ENCODE peak calls at places on chromosomes 12 and 14, in seven cellular contexts. K is RWPE1, A is AG09309, T is sigmoid colon, D is AG10803, S is D721Med, Q is GM10248. X is an unnamed sample.

GRCh38 chr12:39846971-39847661 is 227.5 kb upstream of the ABCD2 start:
- DNase-seq in K (no peak), A (peak), T (no peak), D (peak), S (no peak), Q (no peak), X (no peak)

GRCh38 chr14:63933110-63933509 is 80.3 kb downstream of the SYNE2 start:
- DNase-seq in K (no peak), A (no peak), T (no peak), D (no peak), S (peak), Q (no peak), X (no peak)

GRCh38 chr12:63940295-63940997 is 95.9 kb downstream of the SRGAP1 start:
- DNase-seq in K (no peak), A (no peak), T (no peak), D (no peak), S (no peak), Q (no peak), X (no peak)

GRCh38 chr12:92122941-92123779 is 22.5 kb downstream of the BTG1 start:
- DNase-seq in K (no peak), A (no peak), T (no peak), D (no peak), S (no peak), Q (no peak), X (no peak)

GRCh38 chr14:97219356-97220017 is 422.3 kb downstream of the VRK1 start:
- DNase-seq in K (no peak), A (no peak), T (no peak), D (no peak), S (no peak), Q (no peak), X (no peak)

GRCh38 chr14:104424406-104425072 is 155.0 kb upstream of the C14orf180 start:
- DNase-seq in K (no peak), A (no peak), T (peak), D (no peak), S (no peak), Q (peak), X (no peak)

GRCh38 chr14:96660135-96660534 is 137.0 kb upstream of the VRK1 start:
- DNase-seq in K (no peak), A (no peak), T (no peak), D (no peak), S (no peak), Q (no peak), X (no peak)

GRCh38 chr12:19894803-19895202 is 455.5 kb downstream of the AEBP2 start:
- DNase-seq in K (no peak), A (no peak), T (no peak), D (no peak), S (no peak), Q (peak), X (no peak)

GRCh38 chr12:97404549-97404948 is 58.1 kb upstream of the RMST start:
- DNase-seq in K (peak), A (no peak), T (no peak), D (peak), S (no peak), Q (peak), X (peak)

GRCh38 chr12:120206228-120206627 is 5.3 kb upstream of the RPLP0 start:
- DNase-seq in K (no peak), A (no peak), T (no peak), D (no peak), S (no peak), Q (no peak), X (no peak)

DNA sequence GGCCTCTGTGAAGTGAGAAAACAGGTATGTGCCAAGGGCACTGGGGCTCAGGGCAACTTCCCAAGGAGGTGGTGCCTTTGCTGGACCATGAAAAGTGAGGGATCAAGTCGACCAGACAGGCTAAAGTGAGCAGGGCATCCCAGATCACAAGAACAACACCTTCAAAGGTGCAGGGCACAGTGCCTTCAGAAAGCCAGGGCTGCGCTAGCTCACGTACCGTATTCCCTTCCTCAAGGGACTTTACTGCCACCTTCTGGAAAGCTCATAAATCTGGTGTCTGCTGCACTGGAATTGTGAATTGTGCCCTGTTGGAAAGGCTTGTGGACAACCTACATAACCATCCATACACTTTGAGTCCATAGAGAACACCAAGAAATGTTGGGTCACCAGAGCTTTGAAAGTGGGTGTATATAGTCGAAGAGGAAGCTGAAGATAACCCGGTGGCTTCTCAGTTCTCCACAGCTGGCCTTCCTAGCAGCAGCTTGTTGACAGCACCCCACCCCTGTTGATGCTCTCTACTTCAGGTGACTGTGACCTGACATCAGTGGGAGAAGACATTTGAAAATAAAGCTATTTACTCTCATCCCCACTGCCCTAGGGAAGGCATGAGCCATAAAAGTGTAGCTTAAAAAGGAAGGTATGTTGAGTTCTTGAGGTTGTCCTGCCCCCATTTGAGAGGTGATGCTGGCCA is 24.5 kb downstream of the FIGNL2 start:
- DNase-seq in K (peak), A (peak), T (no peak), D (peak), S (no peak), Q (no peak), X (no peak)
- TF ChIP-seq CTCF in K (peak), A (peak), T (no peak), D (peak), S (peak), Q (peak), X (peak)

GRCh38 chr12:2678416-2678815 is 116.4 kb upstream of the FKBP4 start:
- DNase-seq in K (no peak), A (no peak), T (no peak), D (no peak), S (no peak), Q (no peak), X (no peak)

GRCh38 chr12:2672863-2673262 is 121.9 kb upstream of the FKBP4 start:
- DNase-seq in K (no peak), A (no peak), T (no peak), D (no peak), S (no peak), Q (no peak), X (no peak)

GRCh38 chr12:2675776-2676175 is 119.0 kb upstream of the FKBP4 start:
- DNase-seq in K (no peak), A (no peak), T (peak), D (no peak), S (no peak), Q (no peak), X (no peak)

GRCh38 chr12:2677142-2677880 is 117.5 kb upstream of the FKBP4 start:
- DNase-seq in K (no peak), A (no peak), T (no peak), D (no peak), S (no peak), Q (no peak), X (no peak)

DNA sequence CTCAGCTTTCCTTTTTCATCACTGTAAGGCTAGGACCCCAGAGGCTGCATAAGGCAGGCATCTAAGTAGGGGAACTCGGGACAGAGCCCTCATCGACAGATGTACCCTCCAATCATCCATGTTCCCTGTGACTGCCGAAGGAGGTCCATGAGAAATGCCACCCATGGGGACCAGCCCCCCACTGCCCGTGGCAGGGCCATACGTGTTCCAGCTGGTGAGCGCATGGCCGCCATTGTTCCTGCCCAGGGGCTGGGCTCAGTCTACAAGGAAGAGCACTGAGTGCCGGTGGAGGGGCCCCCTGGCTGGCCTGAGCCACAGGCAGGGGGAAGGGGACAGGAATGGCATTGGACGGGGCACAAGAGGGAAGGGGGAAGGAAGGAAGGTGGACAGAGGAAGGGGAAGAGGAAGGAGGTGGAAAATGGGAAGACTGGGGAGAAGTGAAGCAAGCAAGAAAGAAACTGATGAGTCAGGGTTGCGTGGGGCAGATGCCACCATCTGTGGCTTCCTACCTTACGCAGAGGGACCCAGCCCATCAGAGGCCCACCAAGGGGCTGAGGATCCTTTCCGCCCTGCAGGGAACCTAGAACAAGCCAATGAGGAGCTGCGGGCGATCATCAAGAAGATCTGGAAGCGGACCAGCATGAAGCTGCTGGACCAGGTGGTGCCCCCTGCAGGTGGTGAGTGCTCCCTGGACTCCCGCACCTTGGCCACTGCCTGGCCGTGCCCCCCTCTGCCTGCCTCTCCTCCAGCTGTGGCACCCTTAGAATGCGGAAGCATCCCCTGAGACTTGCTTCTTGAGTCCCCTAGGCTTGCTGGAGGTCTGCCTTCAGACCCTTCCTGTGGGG is 120.6 kb upstream of the FKBP4 start:
- DNase-seq in K (no peak), A (no peak), T (peak), D (no peak), S (no peak), Q (no peak), X (no peak)
- TF ChIP-seq CTCF in K (no peak), A (no peak), T (no peak), D (peak), S (no peak), Q (no peak), X (no peak)

GRCh38 chr14:67517083-67517482 is 16.0 kb upstream of the PLEKHH1 start:
- DNase-seq in K (no peak), A (no peak), T (peak), D (peak), S (no peak), Q (no peak), X (no peak)
- TF ChIP-seq CTCF in K (no peak), A (peak), T (no peak), D (peak), S (peak), Q (no peak), X (peak)

DNA sequence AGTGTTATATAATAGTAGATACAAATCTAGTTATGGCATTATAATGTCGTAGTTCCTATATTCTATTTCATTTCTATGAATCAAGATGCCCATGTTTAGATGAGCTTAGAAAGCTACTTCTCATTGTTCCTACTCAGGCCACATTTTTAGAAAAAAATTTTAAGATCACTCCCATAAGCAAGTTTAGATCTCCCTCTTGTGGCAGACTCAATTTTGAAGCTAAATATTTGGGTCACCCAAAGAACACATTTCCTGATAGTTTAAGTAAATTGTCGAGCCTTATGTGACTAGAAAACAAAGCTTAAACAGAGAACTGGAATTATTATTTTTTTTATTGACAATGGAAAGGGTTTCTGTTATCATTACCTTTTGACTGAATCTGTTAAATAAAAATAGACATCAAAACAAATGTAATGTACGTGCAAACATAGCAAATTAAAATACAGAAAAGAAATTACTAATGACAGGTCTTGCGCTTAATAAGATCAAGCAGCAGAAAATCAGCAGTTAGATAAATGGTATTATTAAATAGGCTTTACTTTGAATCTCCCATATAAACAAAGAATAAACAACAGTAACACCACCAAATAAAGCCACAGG is 180.2 kb downstream of the ACSS3 start:
- DNase-seq in K (peak), A (no peak), T (no peak), D (peak), S (no peak), Q (no peak), X (peak)
- TF ChIP-seq CTCF in K (peak), A (peak), T (peak), D (peak), S (peak), Q (peak), X (peak)

GRCh38 chr12:41998451-41998850 is 146.2 kb downstream of the GXYLT1 start:
- DNase-seq in K (no peak), A (no peak), T (no peak), D (no peak), S (no peak), Q (no peak), X (no peak)

GRCh38 chr12:41992692-41993215 is 151.9 kb downstream of the GXYLT1 start:
- DNase-seq in K (no peak), A (no peak), T (no peak), D (no peak), S (no peak), Q (no peak), X (no peak)

GRCh38 chr12:41988715-41989114 is 156.0 kb downstream of the GXYLT1 start:
- DNase-seq in K (no peak), A (no peak), T (no peak), D (no peak), S (no peak), Q (no peak), X (no peak)

GRCh38 chr12:41992029-41992428 is 152.6 kb downstream of the GXYLT1 start:
- DNase-seq in K (no peak), A (no peak), T (no peak), D (no peak), S (no peak), Q (no peak), X (peak)

GRCh38 chr12:41993283-41993682 is 151.4 kb downstream of the GXYLT1 start:
- DNase-seq in K (no peak), A (no peak), T (no peak), D (no peak), S (no peak), Q (no peak), X (no peak)
- TF ChIP-seq CTCF in K (no peak), A (no peak), T (no peak), D (no peak), S (no peak), Q (no peak), X (no peak)

DNA sequence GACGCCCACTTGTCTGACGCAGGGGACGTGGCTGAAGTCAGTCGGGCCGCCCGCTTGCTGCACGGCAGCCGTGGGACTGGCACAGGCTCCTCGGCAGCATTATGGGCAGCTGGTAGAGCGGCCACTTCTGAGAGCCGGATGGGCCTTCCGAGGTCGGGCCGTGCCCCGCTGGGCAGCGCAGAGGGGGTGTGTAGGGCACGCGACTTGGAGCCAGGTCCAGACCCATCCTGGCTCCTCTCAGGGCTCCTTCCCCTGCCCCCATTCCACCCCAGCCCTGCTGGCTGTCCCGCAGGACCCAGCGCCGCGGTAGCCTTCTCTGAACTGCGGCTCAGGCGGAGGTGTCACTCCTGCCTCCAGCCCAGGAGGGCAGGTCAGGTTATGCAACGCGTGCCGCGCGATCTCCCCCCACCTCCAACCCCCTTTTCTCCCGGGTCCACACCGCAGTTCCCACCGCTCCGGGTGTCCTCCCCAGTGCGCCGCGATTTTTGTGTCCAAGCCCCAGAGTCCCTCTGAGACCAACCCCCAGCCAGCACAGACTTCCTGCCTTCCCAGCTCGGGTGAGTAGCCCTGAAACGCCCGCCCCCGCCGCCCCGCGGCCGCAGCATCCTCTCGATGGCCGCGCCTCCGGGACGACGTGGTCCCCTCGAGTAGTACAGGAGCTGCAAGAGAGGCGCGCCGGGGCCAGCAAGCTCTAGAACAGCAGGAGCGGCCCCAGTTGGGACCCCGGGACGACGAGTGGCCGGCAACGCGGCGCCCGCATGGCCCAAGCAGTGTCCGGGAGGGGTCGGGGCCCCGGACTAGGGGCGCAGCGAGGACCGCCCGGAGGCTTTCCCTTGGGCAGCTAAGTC is 41.1 kb upstream of the CAPRIN2 start:
- DNase-seq in K (peak), A (no peak), T (peak), D (peak), S (no peak), Q (peak), X (no peak)
- TF ChIP-seq CTCF in K (no peak), A (peak), T (peak), D (no peak), S (no peak), Q (no peak), X (peak)

GRCh38 chr12:113439301-113439597 is 17.1 kb downstream of the SDSL start:
- DNase-seq in K (no peak), A (no peak), T (no peak), D (no peak), S (no peak), Q (no peak), X (no peak)

GRCh38 chr12:113438523-113439300 is 16.5 kb downstream of the SDSL start:
- DNase-seq in K (no peak), A (no peak), T (no peak), D (no peak), S (no peak), Q (no peak), X (no peak)

GRCh38 chr12:113440336-113440735 is 18.2 kb downstream of the SDSL start:
- DNase-seq in K (no peak), A (no peak), T (no peak), D (no peak), S (no peak), Q (no peak), X (no peak)

GRCh38 chr12:113440947-113441782 is 19.0 kb downstream of the SDSL start:
- DNase-seq in K (no peak), A (no peak), T (no peak), D (no peak), S (no peak), Q (no peak), X (no peak)

DNA sequence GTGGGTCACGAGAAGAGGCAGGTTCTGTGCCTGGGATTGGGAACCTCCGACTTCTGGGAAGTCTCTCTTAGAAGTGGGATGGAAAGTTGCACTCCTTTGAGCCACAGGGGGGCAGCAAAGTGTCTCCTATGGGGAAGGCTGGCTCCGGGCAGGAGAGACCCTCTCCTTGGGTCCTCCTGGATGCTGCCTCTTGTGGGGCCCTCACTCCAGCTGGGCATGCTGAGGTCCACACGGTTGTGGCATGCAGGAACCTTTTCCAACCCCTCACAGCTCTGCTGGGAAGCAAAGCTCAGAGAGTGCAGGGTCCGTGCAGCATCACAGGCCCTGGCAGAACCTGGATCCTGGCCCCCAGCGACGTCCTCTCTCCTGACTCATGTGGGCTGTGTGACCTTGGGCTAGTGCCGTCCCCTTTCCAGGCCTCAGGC is 17.4 kb downstream of the SDSL start:
- DNase-seq in K (peak), A (no peak), T (no peak), D (peak), S (peak), Q (peak), X (no peak)
- TF ChIP-seq CTCF in K (peak), A (peak), T (peak), D (peak), S (peak), Q (peak), X (peak)

GRCh38 chr12:44780221-44780770 is 95.8 kb downstream of the NELL2 start:
- DNase-seq in K (no peak), A (no peak), T (no peak), D (no peak), S (no peak), Q (no peak), X (no peak)

GRCh38 chr12:44779766-44780165 is 96.3 kb downstream of the NELL2 start:
- DNase-seq in K (no peak), A (no peak), T (no peak), D (no peak), S (no peak), Q (no peak), X (no peak)

GRCh38 chr12:44775916-44776315 is 100.2 kb downstream of the NELL2 start:
- DNase-seq in K (no peak), A (no peak), T (no peak), D (no peak), S (no peak), Q (no peak), X (no peak)

GRCh38 chr12:44771485-44771884 is 104.6 kb downstream of the NELL2 start:
- DNase-seq in K (no peak), A (no peak), T (no peak), D (no peak), S (no peak), Q (no peak), X (no peak)

GRCh38 chr12:44774815-44775411 is 101.2 kb downstream of the NELL2 start:
- DNase-seq in K (peak), A (no peak), T (no peak), D (peak), S (no peak), Q (peak), X (no peak)
- TF ChIP-seq CTCF in K (peak), A (peak), T (no peak), D (peak), S (peak), Q (peak), X (peak)